ENCODE peak calls at places on chromosomes 12 and 14, in nine cellular contexts. One of them, this sample, is unnamed.

GRCh38 chr12:68792952-68793351 is 15.0 kb upstream of the MDM2 start:
- DNase-seq in Peyer's patch: no peak
- DNase-seq in bronchial epithelial cell: peak; percentile 76
- DNase-seq in omental fat pad: no peak
- DNase-seq in lung: no peak
- DNase-seq in endothelial cell: peak; percentile 34
- DNase-seq in left lung: no peak
- DNase-seq in breast epithelium: no peak
- DNase-seq in fibroblast of the aortic adventitia: no peak
- DNase-seq in this sample: no peak

GRCh38 chr14:106665814-106666213 is 1139.4 kb downstream of the TMEM121 start:
- DNase-seq in bronchial epithelial cell: no peak
- DNase-seq in fibroblast of the aortic adventitia: no peak
- DNase-seq in Peyer's patch: no peak
- DNase-seq in lung: no peak
- DNase-seq in omental fat pad: no peak
- DNase-seq in breast epithelium: no peak
- DNase-seq in endothelial cell: no peak
- DNase-seq in left lung: no peak
- DNase-seq in this sample: no peak

GRCh38 chr14:91573894-91574837 is 64.1 kb upstream of the PPP4R3A start:
- DNase-seq in lung: peak; percentile 46
- DNase-seq in left lung: peak; percentile 87
- DNase-seq in endothelial cell: peak; percentile 31
- DNase-seq in omental fat pad: no peak
- DNase-seq in bronchial epithelial cell: peak; percentile 48
- DNase-seq in breast epithelium: no peak
- DNase-seq in Peyer's patch: peak; percentile 80
- DNase-seq in fibroblast of the aortic adventitia: peak; percentile 53
- DNase-seq in this sample: no peak

GRCh38 chr14:71552809-71553208 is 379.4 kb upstream of the RGS6 start:
- DNase-seq in omental fat pad: no peak
- DNase-seq in lung: no peak
- DNase-seq in bronchial epithelial cell: no peak
- DNase-seq in endothelial cell: no peak
- DNase-seq in fibroblast of the aortic adventitia: no peak
- DNase-seq in Peyer's patch: no peak
- DNase-seq in breast epithelium: no peak
- DNase-seq in left lung: no peak
- DNase-seq in this sample: no peak

GRCh38 chr12:69348162-69348938 is at the start of gene LYZ:
- DNase-seq in Peyer's patch: no peak
- DNase-seq in bronchial epithelial cell: no peak
- DNase-seq in endothelial cell: no peak
- DNase-seq in breast epithelium: no peak
- DNase-seq in omental fat pad: no peak
- DNase-seq in left lung: no peak
- DNase-seq in fibroblast of the aortic adventitia: no peak
- DNase-seq in lung: no peak
- DNase-seq in this sample: no peak

GRCh38 chr12:84397846-84398245 is 514.8 kb downstream of the SLC6A15 start:
- DNase-seq in omental fat pad: no peak
- DNase-seq in lung: no peak
- DNase-seq in fibroblast of the aortic adventitia: peak; percentile 36
- DNase-seq in bronchial epithelial cell: no peak
- DNase-seq in breast epithelium: no peak
- DNase-seq in Peyer's patch: no peak
- DNase-seq in endothelial cell: no peak
- DNase-seq in left lung: no peak
- DNase-seq in this sample: no peak

GRCh38 chr12:53244337-53244736 is 12.3 kb upstream of the RARG start:
- DNase-seq in breast epithelium: no peak
- DNase-seq in left lung: no peak
- DNase-seq in endothelial cell: no peak
- DNase-seq in omental fat pad: no peak
- DNase-seq in fibroblast of the aortic adventitia: no peak
- DNase-seq in bronchial epithelial cell: no peak
- DNase-seq in Peyer's patch: no peak
- DNase-seq in lung: no peak
- DNase-seq in this sample: no peak

GRCh38 chr14:32941668-32942065 is 3.0 kb downstream of the NPAS3 start:
- DNase-seq in Peyer's patch: no peak
- DNase-seq in bronchial epithelial cell: no peak
- DNase-seq in omental fat pad: no peak
- DNase-seq in breast epithelium: no peak
- DNase-seq in lung: no peak
- DNase-seq in left lung: no peak
- DNase-seq in fibroblast of the aortic adventitia: no peak
- DNase-seq in endothelial cell: no peak
- DNase-seq in this sample: no peak

GRCh38 chr12:123949118-123949774 is 23.4 kb downstream of the CCDC92 start:
- DNase-seq in bronchial epithelial cell: no peak
- DNase-seq in Peyer's patch: peak; percentile 70
- DNase-seq in breast epithelium: no peak
- DNase-seq in endothelial cell: no peak
- DNase-seq in omental fat pad: no peak
- DNase-seq in left lung: no peak
- DNase-seq in fibroblast of the aortic adventitia: no peak
- DNase-seq in lung: no peak
- DNase-seq in this sample: no peak

GRCh38 chr12:122845041-122845864 is 10.0 kb downstream of the HIP1R start:
- DNase-seq in left lung: no peak
- DNase-seq in bronchial epithelial cell: no peak
- DNase-seq in breast epithelium: no peak
- DNase-seq in Peyer's patch: no peak
- DNase-seq in endothelial cell: no peak
- DNase-seq in fibroblast of the aortic adventitia: no peak
- DNase-seq in omental fat pad: no peak
- DNase-seq in lung: no peak
- DNase-seq in this sample: peak; percentile 86

GRCh38 chr12:66636771-66637170 is 42.1 kb downstream of the GRIP1 start:
- DNase-seq in omental fat pad: no peak
- DNase-seq in left lung: no peak
- DNase-seq in lung: no peak
- DNase-seq in endothelial cell: no peak
- DNase-seq in Peyer's patch: no peak
- DNase-seq in breast epithelium: no peak
- DNase-seq in bronchial epithelial cell: no peak
- DNase-seq in fibroblast of the aortic adventitia: no peak
- DNase-seq in this sample: no peak

GRCh38 chr12:15899282-15899870 is 11.8 kb upstream of the DERA start:
- DNase-seq in bronchial epithelial cell: peak; percentile 37
- DNase-seq in fibroblast of the aortic adventitia: peak; percentile 43
- DNase-seq in omental fat pad: no peak
- DNase-seq in Peyer's patch: no peak
- DNase-seq in lung: no peak
- DNase-seq in endothelial cell: no peak
- DNase-seq in breast epithelium: no peak
- DNase-seq in left lung: no peak
- DNase-seq in this sample: no peak

GRCh38 chr14:89902876-89903275 is 51.7 kb downstream of the EFCAB11 start:
- DNase-seq in fibroblast of the aortic adventitia: no peak
- DNase-seq in breast epithelium: no peak
- DNase-seq in left lung: no peak
- DNase-seq in omental fat pad: no peak
- DNase-seq in lung: no peak
- DNase-seq in bronchial epithelial cell: no peak
- DNase-seq in endothelial cell: no peak
- DNase-seq in Peyer's patch: no peak
- DNase-seq in this sample: no peak

GRCh38 chr12:59874781-59875180 is 279.0 kb downstream of the SLC16A7 start:
- DNase-seq in Peyer's patch: no peak
- DNase-seq in lung: no peak
- DNase-seq in breast epithelium: no peak
- DNase-seq in left lung: no peak
- DNase-seq in endothelial cell: no peak
- DNase-seq in bronchial epithelial cell: no peak
- DNase-seq in omental fat pad: no peak
- DNase-seq in fibroblast of the aortic adventitia: no peak
- DNase-seq in this sample: no peak

GRCh38 chr12:9725471-9725870 is 7.4 kb downstream of the CLECL1 start:
- DNase-seq in bronchial epithelial cell: peak; percentile 67
- DNase-seq in endothelial cell: no peak
- DNase-seq in omental fat pad: no peak
- DNase-seq in lung: no peak
- DNase-seq in fibroblast of the aortic adventitia: no peak
- DNase-seq in breast epithelium: no peak
- DNase-seq in Peyer's patch: no peak
- DNase-seq in left lung: no peak
- DNase-seq in this sample: no peak

GRCh38 chr12:116187158-116187511 is 90.4 kb downstream of the MED13L start:
- DNase-seq in fibroblast of the aortic adventitia: no peak
- DNase-seq in breast epithelium: no peak
- DNase-seq in omental fat pad: no peak
- DNase-seq in lung: no peak
- DNase-seq in endothelial cell: no peak
- DNase-seq in left lung: no peak
- DNase-seq in bronchial epithelial cell: no peak
- DNase-seq in Peyer's patch: no peak
- DNase-seq in this sample: no peak

GRCh38 chr14:105505101-105505500 is 14.1 kb downstream of the TEDC1 start:
- DNase-seq in Peyer's patch: no peak
- DNase-seq in fibroblast of the aortic adventitia: no peak
- DNase-seq in omental fat pad: no peak
- DNase-seq in endothelial cell: no peak
- DNase-seq in bronchial epithelial cell: no peak
- DNase-seq in lung: no peak
- DNase-seq in left lung: peak; percentile 70
- DNase-seq in breast epithelium: no peak
- DNase-seq in this sample: peak; percentile 91

DNA sequence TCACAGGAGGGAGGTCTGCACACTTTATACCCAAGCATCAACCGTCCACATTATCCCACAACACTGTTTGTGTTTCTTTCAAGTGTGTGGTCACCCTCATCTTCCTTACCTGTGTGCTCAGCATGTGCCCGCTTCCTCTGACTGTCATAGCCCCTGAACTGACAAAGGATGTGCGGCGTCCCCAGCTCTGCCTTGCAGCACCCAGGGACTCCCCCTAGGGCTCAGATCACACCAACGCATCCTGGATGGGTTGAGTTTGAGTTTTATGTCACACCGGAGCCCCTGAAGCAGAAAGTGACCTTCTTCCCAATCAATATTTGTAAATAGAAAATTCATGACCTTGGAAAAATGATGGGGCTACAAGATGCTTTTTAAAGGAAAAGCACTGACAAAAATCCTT is 770.7 kb upstream of the TMEM132C start:
- DNase-seq in bronchial epithelial cell: no peak
- DNase-seq in left lung: no peak
- DNase-seq in fibroblast of the aortic adventitia: no peak
- DNase-seq in breast epithelium: no peak
- DNase-seq in endothelial cell: no peak
- DNase-seq in omental fat pad: no peak
- DNase-seq in lung: no peak
- DNase-seq in Peyer's patch: no peak
- DNase-seq in this sample: no peak
- TF ChIP-seq CTCF in bronchial epithelial cell: no peak
- TF ChIP-seq CTCF in left lung: no peak
- TF ChIP-seq CTCF in fibroblast of the aortic adventitia: no peak
- TF ChIP-seq CTCF in breast epithelium: no peak
- TF ChIP-seq CTCF in endothelial cell: no peak
- TF ChIP-seq CTCF in omental fat pad: no peak
- TF ChIP-seq CTCF in lung: no peak
- TF ChIP-seq CTCF in Peyer's patch: no peak
- TF ChIP-seq CTCF in this sample: peak; percentile 20

DNA sequence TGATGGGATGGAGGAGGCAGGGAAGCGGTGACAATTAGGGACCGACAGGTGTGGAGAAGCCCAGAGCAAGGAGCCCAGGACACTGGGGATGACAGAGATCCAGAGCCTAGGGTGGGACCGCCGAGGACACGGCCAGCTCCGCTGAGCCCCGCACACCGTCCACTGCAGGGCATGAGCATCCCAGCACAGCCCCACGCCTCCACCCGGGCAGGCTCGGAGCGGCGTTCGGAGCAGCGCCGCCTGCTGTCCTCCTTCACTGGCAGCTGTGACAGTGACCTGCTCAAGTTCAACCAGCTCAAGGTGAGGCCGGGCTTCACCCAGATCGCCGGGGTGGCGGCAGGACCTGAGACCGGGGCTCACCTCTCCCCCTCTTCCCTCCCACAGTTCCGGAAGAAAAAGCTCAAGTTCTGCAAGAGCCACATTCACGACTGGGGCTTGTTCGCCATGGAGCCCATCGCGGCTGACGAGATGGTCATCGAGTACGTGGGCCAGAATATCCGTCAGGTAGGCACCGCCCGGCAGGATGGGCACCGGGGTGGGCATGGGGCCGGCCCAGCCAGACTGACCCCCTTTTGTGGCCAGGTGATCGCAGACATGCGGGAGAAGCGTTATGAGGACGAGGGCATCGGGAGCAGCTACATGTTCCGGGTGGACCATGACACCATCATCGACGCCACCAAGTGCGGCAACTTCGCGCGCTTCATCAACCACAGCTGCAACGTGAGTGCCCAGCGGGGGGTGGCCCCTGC is 23.7 kb downstream of the SETD1B start:
- DNase-seq in left lung: no peak
- DNase-seq in omental fat pad: no peak
- DNase-seq in fibroblast of the aortic adventitia: no peak
- DNase-seq in lung: no peak
- DNase-seq in breast epithelium: no peak
- DNase-seq in endothelial cell: no peak
- DNase-seq in bronchial epithelial cell: no peak
- DNase-seq in Peyer's patch: no peak
- DNase-seq in this sample: no peak
- TF ChIP-seq CTCF in left lung: no peak
- TF ChIP-seq CTCF in omental fat pad: no peak
- TF ChIP-seq CTCF in fibroblast of the aortic adventitia: no peak
- TF ChIP-seq CTCF in lung: no peak
- TF ChIP-seq CTCF in breast epithelium: no peak
- TF ChIP-seq CTCF in endothelial cell: no peak
- TF ChIP-seq CTCF in bronchial epithelial cell: no peak
- TF ChIP-seq CTCF in Peyer's patch: no peak
- TF ChIP-seq CTCF in this sample: no peak

DNA sequence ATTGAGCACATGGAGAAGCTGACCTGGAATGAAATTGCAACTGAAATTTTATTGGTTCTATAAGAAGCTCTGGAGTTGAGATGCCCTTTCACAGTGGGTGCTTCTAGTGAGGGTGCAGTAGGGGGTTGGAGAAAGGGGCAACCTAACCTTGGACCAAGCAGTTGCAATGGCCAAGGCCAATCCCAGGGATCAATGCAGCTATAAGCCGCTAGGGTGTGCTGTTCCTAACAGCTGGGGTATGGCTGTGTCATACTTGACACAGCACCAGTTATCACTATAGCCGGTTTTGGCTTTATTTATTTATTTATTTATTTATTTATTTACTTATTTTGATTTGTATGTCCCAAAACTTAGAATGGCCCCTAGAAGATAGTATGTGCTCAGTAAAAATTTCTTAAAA is 505.9 kb downstream of the FLRT2 start:
- DNase-seq in bronchial epithelial cell: peak; percentile 31
- DNase-seq in Peyer's patch: no peak
- DNase-seq in endothelial cell: peak; percentile 49
- DNase-seq in left lung: no peak
- DNase-seq in breast epithelium: no peak
- DNase-seq in omental fat pad: no peak
- DNase-seq in fibroblast of the aortic adventitia: peak; percentile 1
- DNase-seq in lung: no peak
- DNase-seq in this sample: no peak
- TF ChIP-seq CTCF in bronchial epithelial cell: peak; percentile 55
- TF ChIP-seq CTCF in Peyer's patch: no peak
- TF ChIP-seq CTCF in endothelial cell: peak; percentile 60
- TF ChIP-seq CTCF in left lung: no peak
- TF ChIP-seq CTCF in breast epithelium: no peak
- TF ChIP-seq CTCF in omental fat pad: no peak
- TF ChIP-seq CTCF in fibroblast of the aortic adventitia: peak; percentile 45
- TF ChIP-seq CTCF in lung: no peak
- TF ChIP-seq CTCF in this sample: peak; percentile 60

GRCh38 chr14:76834296-76834695 is 8.1 kb downstream of the LRRC74A start:
- DNase-seq in fibroblast of the aortic adventitia: no peak
- DNase-seq in omental fat pad: no peak
- DNase-seq in bronchial epithelial cell: no peak
- DNase-seq in lung: no peak
- DNase-seq in Peyer's patch: no peak
- DNase-seq in endothelial cell: no peak
- DNase-seq in breast epithelium: no peak
- DNase-seq in left lung: no peak
- DNase-seq in this sample: no peak
- TF ChIP-seq CTCF in fibroblast of the aortic adventitia: no peak
- TF ChIP-seq CTCF in omental fat pad: no peak
- TF ChIP-seq CTCF in bronchial epithelial cell: no peak
- TF ChIP-seq CTCF in lung: no peak
- TF ChIP-seq CTCF in Peyer's patch: no peak
- TF ChIP-seq CTCF in endothelial cell: no peak
- TF ChIP-seq CTCF in breast epithelium: no peak
- TF ChIP-seq CTCF in left lung: no peak
- TF ChIP-seq CTCF in this sample: no peak